ENCODE peak calls at places on chromosomes 6 and 20, in six cellular contexts. One of them, this sample, is unnamed.
A peak's percentile ranks its signal among the peaks of the same experiment; 100 is the strongest.

GRCh38 chr6:26596579-26597388 is at the start of gene ABT1:
- DNase-seq in sigmoid colon: peak; percentile 99
- DNase-seq in right lobe of liver: peak; percentile 95
- DNase-seq in breast epithelium: peak; percentile 98
- DNase-seq in transverse colon: peak; percentile 98
- DNase-seq in ovary: peak; percentile 98
- DNase-seq in this sample: peak; percentile 99

GRCh38 chr6:83708970-83709747 is at the start of gene SNAP91:
- DNase-seq in right lobe of liver: peak; percentile 17
- DNase-seq in sigmoid colon: peak; percentile 56
- DNase-seq in breast epithelium: no peak
- DNase-seq in ovary: peak; percentile 33
- DNase-seq in transverse colon: no peak
- DNase-seq in this sample: peak; percentile 56

GRCh38 chr20:25024171-25024570 is 31.6 kb upstream of the APMAP start:
- DNase-seq in ovary: peak; percentile 11
- DNase-seq in right lobe of liver: peak; percentile 8
- DNase-seq in sigmoid colon: peak; percentile 50
- DNase-seq in transverse colon: peak; percentile 3
- DNase-seq in breast epithelium: peak; percentile 24
- DNase-seq in this sample: peak; percentile 9

GRCh38 chr20:330233-331149 is 5.1 kb downstream of the SOX12 start:
- DNase-seq in breast epithelium: no peak
- DNase-seq in sigmoid colon: peak; percentile 78
- DNase-seq in transverse colon: no peak
- DNase-seq in right lobe of liver: no peak
- DNase-seq in ovary: peak; percentile 61
- DNase-seq in this sample: peak; percentile 50

GRCh38 chr20:23626040-23626620 is 11.6 kb downstream of the CST3 start:
- DNase-seq in transverse colon: peak; percentile 58
- DNase-seq in ovary: no peak
- DNase-seq in breast epithelium: no peak
- DNase-seq in right lobe of liver: no peak
- DNase-seq in sigmoid colon: no peak
- DNase-seq in this sample: no peak

GRCh38 chr6:140174509-140174908 is 800.1 kb upstream of the CITED2 start:
- DNase-seq in sigmoid colon: no peak
- DNase-seq in ovary: no peak
- DNase-seq in transverse colon: no peak
- DNase-seq in right lobe of liver: no peak
- DNase-seq in breast epithelium: no peak
- DNase-seq in this sample: no peak

GRCh38 chr20:5881714-5882113 is 68.6 kb downstream of the TRMT6 start:
- DNase-seq in transverse colon: no peak
- DNase-seq in breast epithelium: no peak
- DNase-seq in sigmoid colon: no peak
- DNase-seq in right lobe of liver: no peak
- DNase-seq in ovary: no peak
- DNase-seq in this sample: no peak

GRCh38 chr6:131159578-131159977 is 24.3 kb downstream of the AKAP7 start:
- DNase-seq in sigmoid colon: no peak
- DNase-seq in ovary: no peak
- DNase-seq in transverse colon: no peak
- DNase-seq in right lobe of liver: no peak
- DNase-seq in breast epithelium: no peak
- DNase-seq in this sample: no peak

GRCh38 chr20:61263084-61263695 is 11.1 kb downstream of the CDH4 start:
- DNase-seq in ovary: no peak
- DNase-seq in sigmoid colon: no peak
- DNase-seq in breast epithelium: no peak
- DNase-seq in transverse colon: no peak
- DNase-seq in right lobe of liver: no peak
- DNase-seq in this sample: no peak

GRCh38 chr6:155120034-155120433 is 124.9 kb downstream of the TIAM2 start:
- DNase-seq in breast epithelium: no peak
- DNase-seq in right lobe of liver: no peak
- DNase-seq in transverse colon: no peak
- DNase-seq in sigmoid colon: no peak
- DNase-seq in ovary: no peak
- DNase-seq in this sample: no peak

GRCh38 chr6:125002090-125002741 is 40.0 kb downstream of the RNF217 start:
- DNase-seq in breast epithelium: no peak
- DNase-seq in transverse colon: no peak
- DNase-seq in ovary: no peak
- DNase-seq in sigmoid colon: no peak
- DNase-seq in right lobe of liver: no peak
- DNase-seq in this sample: no peak

GRCh38 chr6:89310929-89311328 is 4.2 kb downstream of the GABRR2 start:
- DNase-seq in transverse colon: no peak
- DNase-seq in ovary: no peak
- DNase-seq in right lobe of liver: no peak
- DNase-seq in sigmoid colon: no peak
- DNase-seq in breast epithelium: no peak
- DNase-seq in this sample: no peak

GRCh38 chr6:21800948-21801438 is 207.4 kb downstream of the SOX4 start:
- DNase-seq in ovary: no peak
- DNase-seq in sigmoid colon: no peak
- DNase-seq in transverse colon: no peak
- DNase-seq in right lobe of liver: no peak
- DNase-seq in breast epithelium: no peak
- DNase-seq in this sample: peak; percentile 20

GRCh38 chr20:1617055-1617454 is 2.8 kb downstream of the SIRPB1 start:
- DNase-seq in sigmoid colon: no peak
- DNase-seq in breast epithelium: no peak
- DNase-seq in ovary: no peak
- DNase-seq in transverse colon: no peak
- DNase-seq in right lobe of liver: no peak
- DNase-seq in this sample: no peak

GRCh38 chr6:33711140-33712129 is at the start of gene UQCC2:
- DNase-seq in breast epithelium: peak; percentile 96
- DNase-seq in sigmoid colon: peak; percentile 99
- DNase-seq in right lobe of liver: peak; percentile 98
- DNase-seq in ovary: peak; percentile 98
- DNase-seq in transverse colon: peak; percentile 98
- DNase-seq in this sample: peak; percentile 97
- TF ChIP-seq POLR2A in breast epithelium: peak; percentile 60
- TF ChIP-seq POLR2A in sigmoid colon: peak; percentile 80
- TF ChIP-seq POLR2A in right lobe of liver: peak; percentile 70
- TF ChIP-seq POLR2A in ovary: peak; percentile 83
- TF ChIP-seq POLR2A in transverse colon: peak; percentile 70
- TF ChIP-seq POLR2A in this sample: peak; percentile 81

GRCh38 chr6:116376149-116376548 is 5.4 kb downstream of the DSE start:
- DNase-seq in right lobe of liver: no peak
- DNase-seq in breast epithelium: no peak
- DNase-seq in sigmoid colon: no peak
- DNase-seq in ovary: no peak
- DNase-seq in transverse colon: no peak
- DNase-seq in this sample: no peak
- H3K4me1 ChIP-seq in right lobe of liver: peaks cover 6% of the 10 kb centered on the region
- H3K4me1 ChIP-seq in breast epithelium: no peaks in the 10 kb centered on the region
- H3K4me1 ChIP-seq in sigmoid colon: no peaks in the 10 kb centered on the region
- H3K4me1 ChIP-seq in ovary: peaks cover 1% of the 10 kb centered on the region
- H3K4me1 ChIP-seq in transverse colon: peaks cover 32% of the 10 kb centered on the region
- H3K4me1 ChIP-seq in this sample: peaks cover 9% of the 10 kb centered on the region

DNA sequence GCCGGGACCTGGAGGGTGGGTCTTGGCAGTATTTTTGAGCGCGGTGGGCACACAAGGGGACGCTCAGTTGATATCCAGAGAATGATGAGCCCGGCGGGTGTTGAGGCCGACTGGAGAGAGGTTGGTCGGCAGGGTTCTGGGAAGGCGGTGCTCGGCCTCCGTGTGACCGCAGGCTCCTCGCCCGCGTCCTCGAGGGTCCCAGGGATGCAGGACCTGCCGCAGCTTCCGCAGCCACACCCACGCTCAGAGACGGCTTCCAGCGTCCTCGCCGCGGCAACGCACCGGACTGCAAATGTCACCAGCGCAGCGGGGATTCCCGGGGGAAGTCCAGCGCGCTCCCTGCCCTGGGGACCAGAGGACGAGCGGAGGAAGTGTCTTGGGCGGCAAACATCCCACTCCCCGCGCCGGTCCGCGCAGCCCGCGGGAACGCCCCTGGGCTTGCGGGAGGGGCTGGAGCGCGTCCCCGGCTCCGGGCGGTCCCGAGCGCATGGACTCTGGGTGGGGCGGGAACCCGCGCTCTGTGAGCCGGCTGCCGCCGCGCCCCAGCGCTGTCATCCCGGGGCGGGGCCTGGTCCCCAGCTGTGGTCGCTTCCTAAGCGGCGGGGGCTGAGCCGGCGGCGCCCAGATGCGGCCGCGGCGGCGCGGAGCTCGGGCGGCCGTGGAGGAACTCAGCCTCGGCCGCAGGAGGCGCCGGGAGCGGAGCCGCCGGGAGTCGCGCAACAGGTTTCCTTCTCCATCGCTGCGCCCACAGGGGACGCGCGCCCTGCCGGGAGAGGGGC is at the start of gene STX11:
- DNase-seq in sigmoid colon: peak; percentile 78
- DNase-seq in right lobe of liver: peak; percentile 88
- DNase-seq in ovary: peak; percentile 36
- DNase-seq in breast epithelium: peak; percentile 54
- DNase-seq in transverse colon: peak; percentile 76
- DNase-seq in this sample: peak; percentile 56
- TF ChIP-seq POLR2A in sigmoid colon: no peak
- TF ChIP-seq POLR2A in right lobe of liver: peak; percentile 81
- TF ChIP-seq POLR2A in ovary: no peak
- TF ChIP-seq POLR2A in breast epithelium: no peak
- TF ChIP-seq POLR2A in transverse colon: no peak
- TF ChIP-seq POLR2A in this sample: no peak

GRCh38 chr6:1388081-1388926 is 1.1 kb upstream of the FOXF2 start:
- DNase-seq in ovary: no peak
- DNase-seq in transverse colon: no peak
- DNase-seq in right lobe of liver: no peak
- DNase-seq in breast epithelium: no peak
- DNase-seq in sigmoid colon: no peak
- DNase-seq in this sample: no peak
- H3K4me1 ChIP-seq in ovary: peaks cover 6% of the 10 kb centered on the region
- H3K4me1 ChIP-seq in transverse colon: peaks cover 18% of the 10 kb centered on the region
- H3K4me1 ChIP-seq in right lobe of liver: peaks cover 10% of the 10 kb centered on the region
- H3K4me1 ChIP-seq in breast epithelium: peaks cover 2% of the 10 kb centered on the region
- H3K4me1 ChIP-seq in sigmoid colon: no peaks in the 10 kb centered on the region
- H3K4me1 ChIP-seq in this sample: peaks cover 36% of the 10 kb centered on the region

DNA sequence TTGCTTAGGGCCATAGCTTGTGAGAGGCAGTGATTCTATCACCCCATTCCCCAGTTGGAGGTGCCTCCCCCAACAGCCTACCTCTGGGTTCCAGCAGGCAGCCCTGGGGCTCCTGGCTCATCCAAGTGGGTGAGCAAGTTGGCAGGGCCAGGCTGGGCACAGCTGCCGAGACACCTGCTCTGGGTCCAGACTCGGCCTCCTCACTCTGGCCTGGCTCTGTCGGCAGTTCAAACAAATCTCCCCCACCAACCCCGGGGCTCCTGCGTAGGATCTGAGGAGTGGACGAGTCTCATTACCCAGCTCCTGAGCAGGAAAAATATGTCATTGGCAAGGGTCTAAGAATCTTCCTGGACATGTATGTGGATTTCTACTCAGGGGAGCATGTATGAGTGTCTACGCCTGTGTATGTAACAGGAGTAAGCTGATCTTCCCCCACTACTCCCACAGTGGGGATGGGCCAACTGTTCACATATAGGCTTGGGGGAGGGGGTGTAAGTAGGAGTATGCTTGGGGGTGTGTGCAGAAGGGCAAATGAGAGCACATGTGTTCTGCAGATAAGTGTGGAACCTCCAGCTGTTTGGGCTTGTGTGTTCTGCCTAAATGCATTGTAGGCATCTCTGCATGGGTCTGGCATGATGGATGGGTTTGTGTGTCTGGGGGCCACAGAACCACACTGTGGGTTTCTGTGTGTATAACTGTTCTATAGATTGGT is 2.0 kb downstream of the ID1 start:
- DNase-seq in right lobe of liver: peak; percentile 62
- DNase-seq in sigmoid colon: no peak
- DNase-seq in ovary: no peak
- DNase-seq in breast epithelium: no peak
- DNase-seq in transverse colon: peak; percentile 55
- DNase-seq in this sample: no peak
- TF ChIP-seq POLR2A in right lobe of liver: peak; percentile 69
- TF ChIP-seq POLR2A in sigmoid colon: no peak
- TF ChIP-seq POLR2A in ovary: no peak
- TF ChIP-seq POLR2A in breast epithelium: no peak
- TF ChIP-seq POLR2A in transverse colon: peak; percentile 65
- TF ChIP-seq POLR2A in this sample: no peak

GRCh38 chr20:63158352-63158751 is 57.6 kb downstream of the YTHDF1 start:
- DNase-seq in breast epithelium: no peak
- DNase-seq in sigmoid colon: no peak
- DNase-seq in right lobe of liver: no peak
- DNase-seq in transverse colon: no peak
- DNase-seq in ovary: no peak
- DNase-seq in this sample: no peak
- H3K4me1 ChIP-seq in breast epithelium: no peaks in the 10 kb centered on the region
- H3K4me1 ChIP-seq in sigmoid colon: no peaks in the 10 kb centered on the region
- H3K4me1 ChIP-seq in right lobe of liver: no peaks in the 10 kb centered on the region
- H3K4me1 ChIP-seq in transverse colon: no peaks in the 10 kb centered on the region
- H3K4me1 ChIP-seq in ovary: no peaks in the 10 kb centered on the region
- H3K4me1 ChIP-seq in this sample: no peaks in the 10 kb centered on the region

GRCh38 chr20:35146922-35147574 is at the start of gene EDEM2:
- DNase-seq in sigmoid colon: peak; percentile 97
- DNase-seq in transverse colon: peak; percentile 95
- DNase-seq in right lobe of liver: peak; percentile 95
- DNase-seq in breast epithelium: peak; percentile 90
- DNase-seq in ovary: peak; percentile 94
- DNase-seq in this sample: peak; percentile 96
- TF ChIP-seq POLR2A in sigmoid colon: peak; percentile 25
- TF ChIP-seq POLR2A in transverse colon: peak; percentile 68
- TF ChIP-seq POLR2A in right lobe of liver: peak; percentile 66
- TF ChIP-seq POLR2A in breast epithelium: peak; percentile 31
- TF ChIP-seq POLR2A in ovary: peak; percentile 41
- TF ChIP-seq POLR2A in this sample: peak; percentile 58